ENCODE peak calls at places on chromosomes 5 and 9, in nine cellular contexts. U, G, R, I, M, C, L, Z and F are unnamed samples.

GRCh38 chr9:76580188-76580587 is 121.2 kb downstream of the GCNT1 start:
- DNase-seq in U (no peak), G (no peak), R (no peak), I (peak; percentile 66), M (no peak), C (no peak), L (no peak), Z (no peak), F (no peak)

GRCh38 chr9:92969516-92970466 is 22.5 kb downstream of the FGD3 start:
- DNase-seq in U (no peak), G (no peak), R (no peak), I (no peak), M (no peak), C (no peak), L (no peak), Z (no peak), F (no peak)

GRCh38 chr5:130102375-130102774 is 198.1 kb downstream of the CHSY3 start:
- DNase-seq in U (no peak), G (no peak), R (no peak), I (no peak), M (no peak), C (no peak), L (no peak), Z (no peak), F (no peak)

GRCh38 chr9:125997510-125997823 is 250.3 kb downstream of the PBX3 start:
- DNase-seq in U (no peak), G (no peak), R (no peak), I (no peak), M (no peak), C (peak; percentile 35), L (no peak), Z (peak; percentile 17), F (no peak)

GRCh38 chr5:161167001-161167765 is 315.2 kb upstream of the ATP10B start:
- DNase-seq in U (no peak), G (no peak), R (peak; percentile 6), I (no peak), M (no peak), C (no peak), L (no peak), Z (no peak), F (no peak)

GRCh38 chr5:128082551-128083032 is 974 bp upstream of the SLC12A2 start:
- DNase-seq in U (no peak), G (no peak), R (no peak), I (no peak), M (no peak), C (no peak), L (no peak), Z (no peak), F (no peak)

GRCh38 chr9:116060631-116061030 is 93.0 kb upstream of the PAPPA start:
- DNase-seq in U (no peak), G (no peak), R (no peak), I (no peak), M (no peak), C (no peak), L (no peak), Z (no peak), F (no peak)

GRCh38 chr9:123084256-123084655 is 50.8 kb downstream of the GPR21 start:
- DNase-seq in U (no peak), G (no peak), R (no peak), I (no peak), M (no peak), C (no peak), L (no peak), Z (no peak), F (no peak)

GRCh38 chr5:42005561-42006153 is 80.6 kb downstream of the FBXO4 start:
- DNase-seq in U (no peak), G (no peak), R (peak; percentile 33), I (peak; percentile 27), M (peak; percentile 46), C (no peak), L (no peak), Z (peak; percentile 7), F (no peak)

GRCh38 chr9:81771606-81772005 is 82.3 kb upstream of the TLE1 start:
- DNase-seq in U (no peak), G (no peak), R (no peak), I (no peak), M (no peak), C (no peak), L (no peak), Z (no peak), F (no peak)

GRCh38 chr5:78546597-78546996 is 102.0 kb downstream of the LHFPL2 start:
- DNase-seq in U (no peak), G (no peak), R (no peak), I (no peak), M (no peak), C (no peak), L (no peak), Z (no peak), F (no peak)

GRCh38 chr5:78548216-78548615 is 100.4 kb downstream of the LHFPL2 start:
- DNase-seq in U (no peak), G (no peak), R (no peak), I (no peak), M (no peak), C (no peak), L (no peak), Z (no peak), F (no peak)

GRCh38 chr5:78545406-78545805 is 103.2 kb downstream of the LHFPL2 start:
- DNase-seq in U (no peak), G (no peak), R (no peak), I (no peak), M (no peak), C (no peak), L (no peak), Z (no peak), F (no peak)

GRCh38 chr5:78547731-78548189 is 100.8 kb downstream of the LHFPL2 start:
- DNase-seq in U (no peak), G (no peak), R (no peak), I (no peak), M (no peak), C (peak; percentile 92), L (peak; percentile 43), Z (no peak), F (no peak)

GRCh38 chr5:78547171-78547570 is 101.4 kb downstream of the LHFPL2 start:
- DNase-seq in U (no peak), G (no peak), R (no peak), I (no peak), M (no peak), C (no peak), L (no peak), Z (no peak), F (no peak)
- H3K4me3 ChIP-seq in U (no peak overlapping the region), G (no peak overlapping the region), R (no peak overlapping the region), I (no peak overlapping the region), M (no peak overlapping the region), C (no peak overlapping the region), L (no peak overlapping the region), Z (no peak overlapping the region), F (no peak overlapping the region)

DNA sequence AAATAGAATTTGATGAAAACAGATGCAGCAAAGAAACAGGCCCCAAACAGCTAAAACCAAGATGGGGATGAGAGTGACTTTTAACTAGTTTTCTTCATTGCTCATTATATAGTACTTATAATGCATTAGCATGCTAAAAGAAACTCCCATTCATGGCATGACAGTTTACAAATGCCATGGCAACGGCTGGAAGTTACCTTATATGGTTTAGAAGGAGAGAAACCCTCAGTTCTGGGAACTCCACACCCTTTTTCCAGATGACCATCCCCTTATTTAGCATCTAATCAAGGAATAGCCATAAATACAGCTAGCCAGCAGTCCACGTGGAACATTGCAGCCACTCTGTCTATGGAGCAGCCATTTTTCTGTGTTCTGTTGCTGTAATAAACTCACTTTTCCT is 1137.8 kb downstream of the CDH18 start:
- DNase-seq in U (no peak), G (no peak), R (no peak), I (no peak), M (no peak), C (no peak), L (no peak), Z (no peak), F (no peak)
- H3K9me3 ChIP-seq in U (peaks cover 10% of the 10 kb centered on the region), G (no peaks in the 10 kb centered on the region), R (no peaks in the 10 kb centered on the region), I (no peaks in the 10 kb centered on the region), M (no peaks in the 10 kb centered on the region), C (no peaks in the 10 kb centered on the region), L (no peaks in the 10 kb centered on the region), Z (no peaks in the 10 kb centered on the region), F (no peaks in the 10 kb centered on the region)

GRCh38 chr9:114369567-114370240 is 18.1 kb downstream of the AKNA start:
- DNase-seq in U (no peak), G (no peak), R (no peak), I (no peak), M (no peak), C (no peak), L (no peak), Z (no peak), F (no peak)
- H3K27ac ChIP-seq in U (no peak overlapping the region), G (peak overlapping the region; percentile 57), R (no peak overlapping the region), I (peak overlapping the region; percentile 99), M (no peak overlapping the region), C (no peak overlapping the region), L (no peak overlapping the region), Z (peak overlapping the region; percentile 6), F (peak overlapping the region; percentile 97)

DNA sequence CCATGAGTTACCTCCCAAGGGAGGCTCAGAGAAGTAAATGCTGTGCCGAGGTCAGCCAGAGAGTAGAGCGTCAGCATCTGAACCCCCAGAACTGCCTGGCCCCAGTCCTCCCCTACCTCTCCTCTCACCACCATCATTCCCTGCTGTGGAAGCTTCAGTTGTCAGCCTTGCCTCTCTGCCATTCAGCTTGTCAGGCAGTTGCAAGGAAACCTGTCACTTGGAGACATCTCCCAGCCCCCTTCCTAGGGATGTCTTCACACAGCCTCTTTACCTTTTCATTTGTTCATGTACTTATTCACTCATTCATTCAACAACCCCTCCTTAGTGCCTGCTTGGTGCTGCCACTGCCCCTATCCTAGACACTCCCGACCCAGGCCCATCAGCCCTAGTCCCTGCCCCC is 2.1 kb downstream of the RGS14 start:
- DNase-seq in U (no peak), G (no peak), R (no peak), I (no peak), M (no peak), C (peak; percentile 6), L (no peak), Z (no peak), F (no peak)
- H3K4me3 ChIP-seq in U (no peak overlapping the region), G (no peak overlapping the region), R (no peak overlapping the region), I (peak overlapping the region; percentile 2), M (no peak overlapping the region), C (no peak overlapping the region), L (no peak overlapping the region), Z (no peak overlapping the region), F (no peak overlapping the region)